ENCODE peak calls at places on chromosome 11, in eight cellular contexts. L is right lobe of liver, S is cardiac muscle cell, T is fibroblast of lung, X is neural progenitor cell, G is brain microvascular endothelial cell, I is heart right ventricle, N is A549. V is an unnamed sample.

GRCh38 chr11:44120169-44120568 is 24.7 kb downstream of the EXT2 start:
- DNase-seq in S (no peak), N (peak), I (peak), G (no peak), X (peak), L (no peak), T (no peak), V (no peak)

GRCh38 chr11:131977854-131978253 is 607.4 kb downstream of the NTM start:
- DNase-seq in G (peak), N (no peak), X (no peak), I (no peak), T (peak), L (no peak), S (peak), V (no peak)

GRCh38 chr11:116545912-116546311 is 226.9 kb downstream of the BUD13 start:
- DNase-seq in L (no peak), S (no peak), T (no peak), N (no peak), I (no peak), X (no peak), G (no peak), V (no peak)

GRCh38 chr11:1570531-1570895 is 1.6 kb downstream of the DUSP8 start:
- DNase-seq in X (no peak), N (no peak), S (no peak), L (no peak), I (no peak), G (no peak), T (no peak), V (no peak)

GRCh38 chr11:128299132-128299726 is 288.1 kb downstream of the ETS1 start:
- DNase-seq in L (no peak), T (no peak), X (no peak), G (peak), S (no peak), N (no peak), I (no peak), V (no peak)

GRCh38 chr11:93537022-93537421 is 6.2 kb downstream of the SMCO4 start:
- DNase-seq in L (peak), T (no peak), I (peak), N (no peak), S (no peak), G (no peak), X (no peak), V (no peak)

GRCh38 chr11:90448280-90448679 is 225.4 kb upstream of the CHORDC1 start:
- DNase-seq in X (no peak), I (no peak), T (no peak), S (no peak), G (no peak), N (no peak), L (no peak), V (no peak)

GRCh38 chr11:2097356-2097997 is 41.7 kb downstream of the IGF2 start:
- DNase-seq in G (peak), N (no peak), T (peak), L (no peak), X (peak), S (peak), I (peak), V (no peak)

GRCh38 chr11:12646478-12646877 is 27.7 kb upstream of the TEAD1 start:
- DNase-seq in N (no peak), T (no peak), L (no peak), I (no peak), G (no peak), S (no peak), X (no peak), V (no peak)

GRCh38 chr11:68889948-68890446 is 13.6 kb downstream of the MRPL21 start:
- DNase-seq in G (peak), X (peak), T (peak), I (peak), N (peak), L (no peak), S (peak), V (no peak)

GRCh38 chr11:77154381-77155081 is 26.5 kb downstream of the MYO7A start:
- DNase-seq in S (no peak), G (no peak), X (no peak), N (no peak), I (peak), L (peak), T (no peak), V (no peak)

GRCh38 chr11:72307439-72307838 is 63.5 kb upstream of the PHOX2A start:
- DNase-seq in X (no peak), N (no peak), S (no peak), G (no peak), L (no peak), I (no peak), T (no peak), V (no peak)

GRCh38 chr11:116879789-116880402 is 42.5 kb upstream of the APOA1 start:
- DNase-seq in T (peak), I (no peak), S (peak), G (peak), L (no peak), N (peak), X (peak), V (no peak)

GRCh38 chr11:20483931-20484330 is 96.4 kb downstream of the PRMT3 start:
- DNase-seq in S (no peak), L (no peak), G (no peak), T (peak), X (no peak), N (no peak), I (no peak), V (no peak)

GRCh38 chr11:15336016-15336415 is 221.3 kb downstream of the INSC start:
- DNase-seq in I (no peak), N (no peak), G (no peak), T (no peak), X (peak), L (no peak), S (no peak), V (no peak)

GRCh38 chr11:10122337-10123197 is 171.5 kb downstream of the SBF2 start:
- DNase-seq in X (no peak), T (peak), N (peak), L (no peak), I (no peak), G (peak), S (peak), V (no peak)

GRCh38 chr11:102279641-102280170 is 37.6 kb upstream of the BIRC3 start:
- DNase-seq in I (no peak), L (no peak), T (peak), N (peak), G (peak), S (peak), X (no peak), V (no peak)

GRCh38 chr11:720017-720641 is 14.1 kb downstream of the EPS8L2 start:
- DNase-seq in L (peak), T (no peak), X (no peak), G (no peak), I (no peak), N (no peak), S (no peak), V (no peak)

GRCh38 chr11:1072116-1072820 is 2.4 kb upstream of the MUC2 start:
- DNase-seq in G (peak), T (peak), X (no peak), L (peak), S (peak), N (peak), I (peak), V (no peak)

GRCh38 chr11:1082728-1083620 is 8.3 kb downstream of the MUC2 start:
- DNase-seq in G (no peak), S (no peak), T (no peak), X (no peak), N (no peak), L (peak), I (no peak), V (no peak)

GRCh38 chr11:119356349-119357031 is 10.0 kb upstream of the MFRP start:
- DNase-seq in G (peak), T (peak), S (peak), L (peak), I (peak), N (peak), X (peak), V (peak)

GRCh38 chr11:85810521-85810870 is 445 bp downstream of the SYTL2 start:
- DNase-seq in G (no peak), T (no peak), I (no peak), N (no peak), S (no peak), X (peak), L (no peak), V (no peak)

GRCh38 chr11:35567737-35568465 is 42.5 kb upstream of the PAMR1 start:
- DNase-seq in N (peak), L (no peak), G (no peak), S (no peak), I (no peak), X (no peak), T (peak), V (no peak)

GRCh38 chr11:17906436-17906835 is 106.4 kb downstream of the SERGEF start:
- DNase-seq in G (no peak), I (no peak), S (no peak), L (no peak), N (peak), X (peak), T (no peak), V (no peak)

GRCh38 chr11:44868455-44869421 is 81.9 kb downstream of the TP53I11 start:
- DNase-seq in S (no peak), I (no peak), N (no peak), L (no peak), T (no peak), G (no peak), X (no peak), V (no peak)

GRCh38 chr11:86802601-86803051 is 2.3 kb downstream of the PRSS23 start:
- DNase-seq in X (peak), N (peak), I (no peak), G (no peak), T (peak), S (peak), L (no peak), V (no peak)

GRCh38 chr11:121741954-121742361 is 289.2 kb upstream of the SORL1-AS1 start:
- DNase-seq in N (no peak), T (peak), L (no peak), G (peak), X (no peak), I (peak), S (peak), V (no peak)

GRCh38 chr11:94769897-94770296 is 1.7 kb downstream of the AMOTL1 start:
- DNase-seq in I (no peak), L (no peak), G (no peak), X (no peak), S (no peak), N (no peak), T (no peak), V (no peak)

GRCh38 chr11:99148352-99148751 is 127.6 kb downstream of the CNTN5 start:
- DNase-seq in G (peak), N (no peak), S (no peak), L (no peak), I (no peak), T (peak), X (no peak), V (no peak)

GRCh38 chr11:115659061-115659963 is 155.1 kb upstream of the CADM1 start:
- DNase-seq in I (peak), T (peak), X (peak), S (no peak), G (no peak), N (no peak), L (no peak), V (no peak)

GRCh38 chr11:103586756-103587155 is 449.7 kb upstream of the DDI1 start:
- DNase-seq in X (no peak), N (no peak), G (no peak), L (no peak), T (peak), I (no peak), S (no peak), V (no peak)

GRCh38 chr11:119101759-119102423 is at the start of gene DPAGT1:
- DNase-seq in L (peak), N (peak), X (peak), T (peak), G (peak), S (peak), I (peak), V (peak)

GRCh38 chr11:86816251-86816726 is 15.9 kb downstream of the PRSS23 start:
- DNase-seq in S (peak), I (no peak), X (no peak), T (peak), G (peak), N (peak), L (no peak), V (no peak)

GRCh38 chr11:78188809-78189724 is at the start of gene USP35:
- DNase-seq in G (no peak), S (no peak), L (no peak), T (no peak), N (no peak), I (no peak), X (no peak), V (no peak)

GRCh38 chr11:78190871-78191538 is 2.3 kb downstream of the USP35 start:
- DNase-seq in N (no peak), S (no peak), L (no peak), X (no peak), G (no peak), T (no peak), I (no peak), V (no peak)

GRCh38 chr11:78190374-78190773 is 1.7 kb downstream of the USP35 start:
- DNase-seq in I (no peak), S (no peak), T (no peak), L (no peak), X (no peak), G (no peak), N (no peak), V (no peak)

GRCh38 chr11:78188012-78188808 is at the start of gene KCTD21:
- DNase-seq in S (peak), I (peak), G (peak), T (peak), X (peak), L (peak), N (peak), V (peak)

DNA sequence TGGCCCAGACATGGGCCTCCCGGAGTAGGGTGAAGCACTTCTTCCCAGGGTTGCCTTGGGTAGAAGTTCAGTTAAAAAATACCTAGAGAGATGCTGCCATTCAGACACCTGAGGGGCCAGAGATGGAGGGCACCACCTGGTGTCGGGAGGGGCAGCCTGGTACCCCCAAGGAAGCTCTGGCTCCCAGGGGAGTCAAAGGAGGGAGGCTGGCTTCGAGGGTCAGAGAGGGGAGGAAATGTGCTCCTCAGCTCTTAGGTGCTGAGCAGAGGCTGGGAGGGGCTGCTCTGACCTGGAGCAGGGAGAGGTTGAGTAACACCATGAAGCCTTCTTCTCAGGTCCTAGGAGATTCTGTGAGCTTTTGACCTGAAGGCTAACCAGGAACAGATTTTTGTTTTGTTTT is 1.1 kb downstream of the USP35 start:
- DNase-seq in L (no peak), T (no peak), G (no peak), N (no peak), X (no peak), S (no peak), I (no peak), V (no peak)
- H3K27ac ChIP-seq in L (no peak), T (no peak), G (no peak), N (peak), X (no peak), S (no peak), I (no peak), V (no peak)

GRCh38 chr11:67043572-67044329 is 12.9 kb upstream of the RHOD start:
- DNase-seq in N (no peak), S (no peak), I (no peak), X (no peak), L (no peak), G (no peak), T (peak), V (no peak)

GRCh38 chr11:67048515-67048914 is 8.1 kb upstream of the RHOD start:
- DNase-seq in I (no peak), L (no peak), X (no peak), S (no peak), N (no peak), G (no peak), T (no peak), V (no peak)

GRCh38 chr11:67045314-67045713 is 11.3 kb upstream of the RHOD start:
- DNase-seq in N (peak), L (no peak), X (no peak), T (peak), S (peak), I (no peak), G (peak), V (no peak)

GRCh38 chr11:67041602-67042001 is 15.0 kb upstream of the RHOD start:
- DNase-seq in L (peak), X (no peak), T (no peak), G (no peak), N (no peak), S (no peak), I (no peak), V (no peak)

DNA sequence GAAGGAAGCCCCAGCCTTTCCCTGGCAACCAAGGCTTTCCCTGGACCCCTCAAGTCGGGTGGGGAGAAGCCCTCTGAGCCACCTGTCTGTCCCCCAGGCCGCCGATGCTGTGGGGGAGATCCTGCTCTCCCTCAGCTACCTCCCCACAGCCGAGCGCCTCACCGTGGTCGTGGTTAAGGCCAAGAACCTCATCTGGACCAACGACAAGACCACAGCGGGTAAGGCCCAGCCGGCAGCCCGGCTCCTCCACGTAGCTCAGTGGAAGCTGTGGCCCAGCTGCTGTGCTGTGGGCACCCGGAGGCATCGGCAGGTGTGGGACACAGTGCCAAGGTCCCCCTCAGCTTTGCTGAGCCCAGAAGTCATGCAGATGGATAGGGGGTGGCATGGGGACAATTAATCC is 12.2 kb upstream of the RHOD start:
- DNase-seq in G (no peak), N (no peak), I (no peak), L (peak), S (no peak), X (no peak), T (peak), V (no peak)
- TF ChIP-seq CTCF in G (peak), N (no peak), I (no peak), L (no peak), S (no peak), X (no peak), T (no peak), V (no peak)

DNA sequence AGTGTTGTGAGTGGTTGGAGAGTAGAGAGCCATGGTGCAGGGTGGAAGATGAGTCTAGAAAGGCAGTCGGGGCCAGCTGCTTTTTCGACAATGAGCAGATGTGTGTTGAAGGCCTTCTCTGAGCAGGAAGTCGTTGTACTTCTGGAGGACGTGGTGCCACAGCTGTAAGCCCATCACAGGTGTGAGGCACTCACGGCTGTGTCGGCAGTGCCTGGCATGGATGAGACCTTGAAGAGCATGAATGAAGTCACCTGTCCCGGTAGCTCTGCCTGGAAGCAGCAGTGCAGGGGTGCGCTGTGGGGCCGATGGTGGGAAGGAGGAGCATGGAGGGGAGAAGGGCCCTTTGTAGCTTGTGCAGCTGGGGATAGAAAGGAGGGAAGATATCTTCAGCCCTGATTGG is 165.2 kb downstream of the PKNOX2 start:
- DNase-seq in X (no peak), T (no peak), G (no peak), L (no peak), I (no peak), N (no peak), S (no peak), V (no peak)
- H3K27ac ChIP-seq in X (no peak), T (no peak), G (no peak), L (no peak), I (no peak), N (no peak), S (no peak), V (no peak)

GRCh38 chr11:83223457-83223856 is 29.9 kb downstream of the ANKRD42 start:
- DNase-seq in G (no peak), X (no peak), I (no peak), L (no peak), T (no peak), N (no peak), S (no peak), V (no peak)

GRCh38 chr11:83221694-83222093 is 28.2 kb downstream of the ANKRD42 start:
- DNase-seq in G (no peak), N (no peak), I (no peak), X (no peak), S (no peak), L (no peak), T (no peak), V (no peak)

GRCh38 chr11:83220279-83220678 is 26.8 kb downstream of the ANKRD42 start:
- DNase-seq in X (peak), L (no peak), T (peak), I (no peak), S (no peak), N (no peak), G (no peak), V (no peak)

GRCh38 chr11:83222499-83222898 is 29.0 kb downstream of the ANKRD42 start:
- DNase-seq in G (no peak), T (peak), L (no peak), N (no peak), S (no peak), I (no peak), X (no peak), V (no peak)

GRCh38 chr11:83219095-83219494 is 25.6 kb downstream of the ANKRD42 start:
- DNase-seq in N (peak), L (no peak), T (no peak), X (peak), I (no peak), S (peak), G (no peak), V (no peak)
- TF ChIP-seq CTCF in N (peak), L (peak), T (no peak), X (peak), I (peak), S (peak), G (peak), V (no peak)

DNA sequence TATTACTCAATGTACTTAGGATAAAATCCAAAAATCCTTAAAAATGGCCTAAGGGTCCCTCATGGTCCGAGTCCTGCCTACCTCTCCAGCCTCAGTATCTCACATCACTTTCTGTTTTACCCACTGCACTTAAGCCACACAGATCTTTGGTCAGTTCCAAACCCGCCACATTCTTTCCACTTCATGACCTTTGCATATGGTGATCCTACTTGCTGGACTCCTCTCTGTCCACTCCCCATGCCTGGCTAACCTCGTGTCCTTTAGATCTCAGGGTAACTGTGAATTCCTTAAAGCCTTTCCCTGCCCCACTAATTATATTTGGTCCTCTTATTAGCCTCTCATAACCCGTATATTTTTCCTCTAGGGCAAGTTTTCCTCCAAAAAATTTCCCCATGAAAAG is 1.2 kb downstream of the NUP160 start:
- DNase-seq in T (no peak), N (no peak), G (no peak), S (no peak), L (no peak), I (no peak), X (peak), V (no peak)
- H3K27ac ChIP-seq in T (no peak), N (peak), G (no peak), S (peak), L (no peak), I (no peak), X (no peak), V (no peak)

V was measured in CD4-positive, alpha-beta T cell.